ENCODE peak calls at places on chromosomes 1 and 21, in ten cellular contexts. B is brain microvascular endothelial cell; F is mesothelial cell of epicardium; K is endothelial cell; R is MM.1S; Q is H54; N is stimulated activated CD4-positive, alpha-beta T cell treated with anti-CD3 and anti-CD28 coated beads, TNF-alpha, amount 100 ng/mL, for 4 hours; J is anterior cingulate cortex; U is central memory CD4-positive, alpha-beta T cell; E is AG10803. I is an unnamed sample.
A peak's percentile ranks its signal among the peaks of the same experiment; 100 is the strongest.

GRCh38 chr1:234515821-234516241 is 36.9 kb upstream of the TARBP1 start:
- DNase-seq in B (no peak), F (no peak), K (no peak), R (no peak), Q (no peak), N (no peak), J (no peak), U (no peak), E (peak; percentile 84), I (no peak)

GRCh38 chr1:95723346-95723745 is 489.3 kb downstream of the RWDD3 start:
- DNase-seq in B (no peak), F (no peak), K (no peak), R (no peak), Q (no peak), N (no peak), J (no peak), U (no peak), E (no peak), I (no peak)

GRCh38 chr1:100604372-100604771 is 66.4 kb downstream of the GPR88 start:
- DNase-seq in B (no peak), F (no peak), K (no peak), R (no peak), Q (no peak), N (no peak), J (no peak), U (no peak), E (no peak), I (no peak)

GRCh38 chr1:234647245-234647644 is 37.3 kb upstream of the IRF2BP2 start:
- DNase-seq in B (no peak), F (no peak), K (no peak), R (peak; percentile 75), Q (no peak), N (no peak), J (no peak), U (no peak), E (no peak), I (no peak)

GRCh38 chr21:44723177-44724131 is 12.1 kb upstream of the TSPEAR start:
- DNase-seq in B (no peak), F (no peak), K (no peak), R (no peak), Q (no peak), N (no peak), J (no peak), U (no peak), E (no peak), I (no peak)

GRCh38 chr1:7289694-7290093 is 481.4 kb upstream of the VAMP3 start:
- DNase-seq in B (no peak), F (no peak), K (no peak), R (no peak), Q (no peak), N (no peak), J (no peak), U (no peak), E (no peak), I (no peak)

GRCh38 chr1:103171041-103171590 is 62.8 kb upstream of the COL11A1 start:
- DNase-seq in B (no peak), F (no peak), K (no peak), R (peak; percentile 9), Q (no peak), N (no peak), J (no peak), U (no peak), E (peak; percentile 55), I (no peak)

GRCh38 chr1:51673279-51673678 is 56.4 kb downstream of the OSBPL9 start:
- DNase-seq in B (no peak), F (no peak), K (no peak), R (no peak), Q (no peak), N (no peak), J (no peak), U (no peak), E (no peak), I (no peak)

GRCh38 chr21:41817228-41817627 is 50.4 kb upstream of the RIPK4 start:
- DNase-seq in B (peak; percentile 75), F (no peak), K (peak; percentile 70), R (peak; percentile 75), Q (peak; percentile 83), N (no peak), J (peak; percentile 14), U (no peak), E (peak; percentile 80), I (peak; percentile 70)

GRCh38 chr1:67367370-67368345 is 60.0 kb downstream of the IL12RB2 start:
- DNase-seq in B (peak; percentile 43), F (peak; percentile 58), K (no peak), R (no peak), Q (no peak), N (no peak), J (no peak), U (no peak), E (no peak), I (no peak)

GRCh38 chr21:30563072-30563471 is 2.0 kb upstream of the KRTAP19-7 start:
- DNase-seq in B (no peak), F (no peak), K (no peak), R (no peak), Q (no peak), N (no peak), J (no peak), U (no peak), E (no peak), I (no peak)

GRCh38 chr1:186202174-186202843 is 172.7 kb downstream of the TPR start:
- DNase-seq in B (no peak), F (no peak), K (no peak), R (no peak), Q (no peak), N (no peak), J (no peak), U (no peak), E (peak; percentile 89), I (no peak)

GRCh38 chr1:54376085-54377039 is 29.8 kb downstream of the SSBP3 start:
- DNase-seq in B (no peak), F (no peak), K (no peak), R (peak; percentile 94), Q (no peak), N (no peak), J (no peak), U (no peak), E (no peak), I (no peak)

GRCh38 chr1:63593887-63594617 is 841 bp downstream of the PGM1 start:
- DNase-seq in B (no peak), F (no peak), K (peak; percentile 51), R (peak; percentile 69), Q (peak; percentile 61), N (peak; percentile 49), J (peak; percentile 57), U (peak; percentile 84), E (peak; percentile 82), I (peak; percentile 80)